ENCODE peak calls at places on chromosomes 11 and 22, in nine cellular contexts. Q, S, V, D, F, G, C, X and Y are unnamed samples.

GRCh38 chr22:38347181-38347943 is 30.1 kb upstream of the CSNK1E start:
- DNase-seq in Q (no peak), S (no peak), V (no peak), D (no peak), F (no peak), G (no peak), C (no peak), X (peak), Y (no peak)

GRCh38 chr22:35621446-35621845 is 4.3 kb upstream of the MB start:
- DNase-seq in Q (no peak), S (no peak), V (no peak), D (no peak), F (no peak), G (no peak), C (no peak), X (no peak), Y (no peak)

GRCh38 chr11:109306322-109306721 is 115.7 kb upstream of the C11orf87 start:
- DNase-seq in Q (no peak), S (peak), V (peak), D (no peak), F (no peak), G (no peak), C (no peak), X (no peak), Y (peak)

GRCh38 chr11:117520201-117520600 is 192.5 kb downstream of the CEP164 start:
- DNase-seq in Q (no peak), S (peak), V (peak), D (no peak), F (no peak), G (no peak), C (no peak), X (no peak), Y (peak)

GRCh38 chr11:57359896-57360690 is 20.9 kb downstream of the PRG3 start:
- DNase-seq in Q (no peak), S (no peak), V (no peak), D (no peak), F (no peak), G (no peak), C (no peak), X (no peak), Y (peak)

GRCh38 chr11:1037506-1038055 is 1.1 kb upstream of the MUC6 start:
- DNase-seq in Q (no peak), S (no peak), V (no peak), D (no peak), F (no peak), G (no peak), C (no peak), X (no peak), Y (no peak)

GRCh38 chr11:120645639-120646038 is 134.1 kb downstream of the GRIK4 start:
- DNase-seq in Q (no peak), S (peak), V (no peak), D (no peak), F (no peak), G (no peak), C (no peak), X (no peak), Y (peak)

GRCh38 chr22:44180706-44181032 is at the start of gene PARVG:
- DNase-seq in Q (peak), S (no peak), V (no peak), D (no peak), F (peak), G (no peak), C (no peak), X (no peak), Y (peak)

GRCh38 chr22:47628477-47629272 is 866.2 kb downstream of the TBC1D22A start:
- DNase-seq in Q (no peak), S (no peak), V (no peak), D (no peak), F (no peak), G (no peak), C (no peak), X (no peak), Y (no peak)

GRCh38 chr22:24559471-24559870 is 3.7 kb downstream of the SNRPD3 start:
- DNase-seq in Q (no peak), S (no peak), V (no peak), D (no peak), F (peak), G (no peak), C (no peak), X (no peak), Y (no peak)

GRCh38 chr11:71252782-71253730 is 679 bp upstream of the SHANK2 start:
- DNase-seq in Q (no peak), S (peak), V (peak), D (no peak), F (no peak), G (no peak), C (peak), X (no peak), Y (peak)

GRCh38 chr11:69704508-69705245 is 855 bp upstream of the FGF19 start:
- DNase-seq in Q (no peak), S (peak), V (no peak), D (no peak), F (no peak), G (no peak), C (no peak), X (no peak), Y (peak)

GRCh38 chr22:25558341-25558740 is 6.1 kb upstream of the GRK3 start:
- DNase-seq in Q (no peak), S (no peak), V (no peak), D (no peak), F (no peak), G (no peak), C (no peak), X (no peak), Y (no peak)

GRCh38 chr11:110829873-110830272 is 117.6 kb upstream of the ARHGAP20 start:
- DNase-seq in Q (no peak), S (no peak), V (peak), D (no peak), F (no peak), G (no peak), C (no peak), X (no peak), Y (no peak)

GRCh38 chr11:87417951-87418350 is 380.2 kb downstream of the TMEM135 start:
- DNase-seq in Q (no peak), S (no peak), V (no peak), D (no peak), F (no peak), G (no peak), C (no peak), X (no peak), Y (no peak)

GRCh38 chr11:86610559-86611341 is 61.7 kb downstream of the ME3 start:
- DNase-seq in Q (no peak), S (no peak), V (no peak), D (no peak), F (no peak), G (no peak), C (no peak), X (no peak), Y (no peak)

GRCh38 chr11:22666700-22667439 is 459 bp downstream of the GAS2 start:
- DNase-seq in Q (peak), S (peak), V (peak), D (peak), F (no peak), G (peak), C (peak), X (peak), Y (peak)

GRCh38 chr22:23278883-23279675 is 98.8 kb downstream of the BCR start:
- DNase-seq in Q (no peak), S (peak), V (peak), D (no peak), F (no peak), G (no peak), C (no peak), X (peak), Y (no peak)

GRCh38 chr11:17528906-17529813 is 15.1 kb downstream of the USH1C start:
- DNase-seq in Q (no peak), S (peak), V (no peak), D (no peak), F (no peak), G (no peak), C (no peak), X (no peak), Y (no peak)
- TF ChIP-seq CTCF in Q (no peak), S (no peak), V (no peak), D (no peak), F (no peak), G (no peak), C (no peak), X (no peak), Y (no peak)

GRCh38 chr11:132022718-132023117 is 652.3 kb downstream of the NTM start:
- DNase-seq in Q (no peak), S (peak), V (peak), D (no peak), F (no peak), G (no peak), C (no peak), X (no peak), Y (peak)
- TF ChIP-seq CTCF in Q (no peak), S (no peak), V (no peak), D (no peak), F (no peak), G (no peak), C (no peak), X (no peak), Y (no peak)

DNA sequence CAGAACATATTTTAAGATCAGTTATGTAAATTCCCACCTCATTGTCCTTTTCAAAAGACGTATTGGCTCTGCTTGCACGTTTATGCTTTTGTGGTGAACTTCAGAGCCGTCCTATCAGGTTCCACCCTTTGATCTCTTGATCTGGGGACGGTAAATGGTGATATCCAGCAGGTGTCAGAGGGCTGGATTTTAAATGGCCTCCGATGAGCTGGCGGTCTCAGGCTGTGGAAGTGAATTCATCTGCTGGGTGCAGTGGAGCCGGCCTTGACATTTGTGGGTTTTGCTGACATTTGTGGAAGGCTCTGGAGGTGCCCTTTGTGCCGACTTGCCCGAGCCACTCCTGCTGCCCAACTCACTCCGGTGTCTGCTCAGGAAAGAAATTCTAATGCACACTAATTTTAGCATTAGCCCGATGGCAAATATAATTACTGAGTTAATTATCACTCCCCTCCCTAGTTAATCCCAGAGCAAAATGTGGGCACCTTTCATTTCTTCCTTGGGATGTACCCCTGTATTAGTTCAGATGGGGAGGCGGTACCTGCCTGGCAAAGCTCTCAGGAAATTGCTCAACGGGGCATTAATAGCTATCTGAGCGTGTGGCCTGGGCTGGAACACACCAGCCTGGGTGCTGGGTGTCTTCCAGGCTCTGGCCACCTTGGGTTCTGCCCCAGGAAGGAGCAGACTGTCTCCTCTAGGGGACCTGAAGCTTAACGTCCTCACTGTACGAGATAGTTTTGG is 9.1 kb downstream of the LRP5 start:
- DNase-seq in Q (no peak), S (no peak), V (no peak), D (no peak), F (no peak), G (no peak), C (peak), X (no peak), Y (no peak)
- TF ChIP-seq CTCF in Q (no peak), S (no peak), V (no peak), D (no peak), F (no peak), G (no peak), C (no peak), X (no peak), Y (no peak)

GRCh38 chr11:129999407-129999806 is 3.2 kb downstream of the PRDM10 start:
- DNase-seq in Q (no peak), S (no peak), V (no peak), D (no peak), F (no peak), G (no peak), C (no peak), X (no peak), Y (no peak)
- TF ChIP-seq CTCF in Q (no peak), S (no peak), V (no peak), D (no peak), F (no peak), G (no peak), C (no peak), X (no peak), Y (no peak)

GRCh38 chr11:95849087-95849825 is 59.0 kb downstream of the CEP57 start:
- DNase-seq in Q (peak), S (peak), V (peak), D (peak), F (peak), G (no peak), C (no peak), X (no peak), Y (peak)
- TF ChIP-seq CTCF in Q (peak), S (peak), V (peak), D (peak), F (peak), G (peak), C (peak), X (no peak), Y (peak)